ENCODE peak calls at places on chromosomes 13 and 19, in six cellular contexts. R is GM12878, U is K562, T is HCT116, N is H1, S is HepG2. X is an unnamed sample.

GRCh38 chr13:43304945-43305344 is 281.6 kb downstream of the DNAJC15 start:
- DNase-seq in R (no peak), U (no peak), T (no peak), N (no peak), S (no peak), X (no peak)

GRCh38 chr19:3801412-3802096 is 15.4 kb upstream of the MATK start:
- DNase-seq in R (no peak), U (peak; percentile 53), T (no peak), N (peak; percentile 81), S (no peak), X (peak; percentile 20)

GRCh38 chr13:30158774-30159445 is 148.4 kb downstream of the KATNAL1 start:
- DNase-seq in R (no peak), U (no peak), T (no peak), N (no peak), S (no peak), X (no peak)

GRCh38 chr19:52234406-52234805 is 35.0 kb upstream of the ZNF766 start:
- DNase-seq in R (no peak), U (no peak), T (no peak), N (no peak), S (no peak), X (no peak)

GRCh38 chr13:99689955-99690354 is 188.7 kb downstream of the TM9SF2 start:
- DNase-seq in R (no peak), U (no peak), T (no peak), N (no peak), S (no peak), X (no peak)

GRCh38 chr13:99495478-99496321 is 5.6 kb upstream of the TM9SF2 start:
- DNase-seq in R (no peak), U (no peak), T (no peak), N (no peak), S (peak; percentile 6), X (no peak)

GRCh38 chr13:45737571-45738002 is 35.5 kb downstream of the CBY2 start:
- DNase-seq in R (no peak), U (peak; percentile 34), T (peak; percentile 16), N (peak; percentile 71), S (no peak), X (peak; percentile 9)

GRCh38 chr13:26965976-26966375 is 205.4 kb upstream of the GPR12 start:
- DNase-seq in R (no peak), U (no peak), T (no peak), N (no peak), S (no peak), X (no peak)

GRCh38 chr19:47723573-47723923 is 10.3 kb downstream of the EHD2 start:
- DNase-seq in R (no peak), U (no peak), T (no peak), N (no peak), S (peak; percentile 63), X (no peak)

GRCh38 chr19:45558399-45558878 is 26.2 kb downstream of the OPA3 start:
- DNase-seq in R (no peak), U (peak; percentile 76), T (peak; percentile 81), N (peak; percentile 79), S (peak; percentile 73), X (peak; percentile 27)

GRCh38 chr19:41323430-41324125 is 13.6 kb downstream of the CCDC97 start:
- DNase-seq in R (no peak), U (peak; percentile 85), T (no peak), N (no peak), S (peak; percentile 87), X (peak; percentile 50)

GRCh38 chr13:111534646-111535461 is 214.4 kb downstream of the TEX29 start:
- DNase-seq in R (no peak), U (no peak), T (no peak), N (no peak), S (no peak), X (no peak)
- TF ChIP-seq ZNF274 in R (no peak), U (no peak), T (no peak), N (no peak), S (no peak), X (no peak)

GRCh38 chr19:55085923-55086715 is 10.4 kb downstream of the EPS8L1 start:
- DNase-seq in R (no peak), U (no peak), T (no peak), N (peak; percentile 69), S (no peak), X (no peak)

GRCh38 chr19:55088543-55089265 is 13.0 kb downstream of the EPS8L1 start:
- DNase-seq in R (no peak), U (peak; percentile 85), T (no peak), N (peak; percentile 99), S (peak; percentile 59), X (no peak)

GRCh38 chr19:55086730-55087541 is 11.3 kb downstream of the EPS8L1 start:
- DNase-seq in R (no peak), U (peak; percentile 26), T (no peak), N (peak; percentile 99), S (no peak), X (peak; percentile 87)

GRCh38 chr19:55088021-55088451 is 12.4 kb downstream of the EPS8L1 start:
- DNase-seq in R (no peak), U (no peak), T (no peak), N (no peak), S (no peak), X (no peak)

DNA sequence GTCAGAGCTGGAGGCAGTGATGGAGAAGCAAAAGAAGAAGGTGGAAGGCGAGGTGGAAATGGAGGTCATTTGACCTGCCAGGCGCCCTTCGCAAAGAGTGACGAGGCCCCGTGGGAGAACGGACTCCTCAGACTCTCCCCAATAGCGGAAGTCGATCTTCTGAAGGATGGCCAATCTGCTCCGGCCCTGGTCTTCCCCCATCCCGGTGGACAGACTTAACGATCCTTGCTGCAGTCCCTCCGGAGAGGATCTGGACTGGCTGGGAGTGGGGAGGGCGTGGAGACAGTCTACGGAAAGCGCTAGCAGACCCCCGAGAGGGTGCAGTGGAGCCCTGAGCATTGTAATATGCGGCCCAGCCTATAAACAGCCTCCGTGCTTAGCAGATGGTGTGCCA is 11.9 kb downstream of the EPS8L1 start:
- DNase-seq in R (no peak), U (no peak), T (no peak), N (no peak), S (no peak), X (no peak)
- H3K9ac ChIP-seq in R (no peak overlapping the region), U (no peak overlapping the region), T (no peak overlapping the region), N (no peak overlapping the region), S (no peak overlapping the region), X (peak overlapping the region; percentile 57)

GRCh38 chr19:33247441-33247819 is 21.8 kb upstream of the SLC7A10 start:
- DNase-seq in R (no peak), U (no peak), T (no peak), N (no peak), S (no peak), X (no peak)

GRCh38 chr19:33246729-33247440 is 21.2 kb upstream of the SLC7A10 start:
- DNase-seq in R (no peak), U (no peak), T (no peak), N (no peak), S (no peak), X (no peak)

GRCh38 chr19:33248104-33248503 is 22.5 kb upstream of the SLC7A10 start:
- DNase-seq in R (no peak), U (no peak), T (no peak), N (no peak), S (no peak), X (no peak)

GRCh38 chr19:33248553-33248953 is 22.9 kb upstream of the SLC7A10 start:
- DNase-seq in R (no peak), U (no peak), T (no peak), N (no peak), S (peak; percentile 71), X (no peak)

DNA sequence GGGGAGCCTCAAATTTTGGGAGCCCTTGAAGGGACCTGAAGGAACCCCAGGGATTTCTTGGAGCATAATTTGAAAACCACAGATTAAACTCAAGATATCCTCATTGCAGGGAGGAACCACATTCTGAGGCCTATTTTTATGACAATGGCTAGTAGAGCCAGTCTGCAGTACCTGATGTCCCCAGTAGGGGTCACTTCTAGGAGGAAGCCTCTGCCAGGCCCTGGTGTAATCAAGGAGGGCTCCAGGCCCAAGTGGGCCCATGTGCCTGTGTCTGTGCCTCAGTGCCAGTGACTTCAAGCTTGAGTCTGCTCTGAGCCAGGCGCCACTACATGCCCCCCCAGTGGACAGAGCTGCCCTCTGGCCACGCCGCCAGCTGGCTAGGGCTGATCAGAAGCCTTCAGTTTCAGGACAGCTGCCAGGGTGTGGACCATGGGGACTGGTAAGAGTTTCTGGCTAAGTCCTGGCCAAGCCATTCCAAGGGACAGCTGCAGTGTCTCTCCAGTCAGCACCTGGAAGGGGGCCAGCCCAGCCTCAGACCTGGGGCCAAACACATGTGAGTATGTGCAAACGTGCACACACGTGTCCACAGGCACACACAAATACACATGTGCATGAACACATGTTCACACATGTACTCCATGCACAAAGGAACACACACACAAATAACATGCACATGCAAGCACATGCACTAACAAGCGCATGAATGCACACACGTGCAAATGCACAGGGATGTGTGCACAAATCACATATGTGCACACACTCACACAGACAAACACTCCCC is 20.5 kb upstream of the SLC7A10 start:
- DNase-seq in R (no peak), U (peak; percentile 40), T (no peak), N (peak; percentile 73), S (no peak), X (no peak)
- TF ChIP-seq ZNF274 in R (no peak), U (no peak), T (no peak), N (no peak), S (no peak), X (no peak)

DNA sequence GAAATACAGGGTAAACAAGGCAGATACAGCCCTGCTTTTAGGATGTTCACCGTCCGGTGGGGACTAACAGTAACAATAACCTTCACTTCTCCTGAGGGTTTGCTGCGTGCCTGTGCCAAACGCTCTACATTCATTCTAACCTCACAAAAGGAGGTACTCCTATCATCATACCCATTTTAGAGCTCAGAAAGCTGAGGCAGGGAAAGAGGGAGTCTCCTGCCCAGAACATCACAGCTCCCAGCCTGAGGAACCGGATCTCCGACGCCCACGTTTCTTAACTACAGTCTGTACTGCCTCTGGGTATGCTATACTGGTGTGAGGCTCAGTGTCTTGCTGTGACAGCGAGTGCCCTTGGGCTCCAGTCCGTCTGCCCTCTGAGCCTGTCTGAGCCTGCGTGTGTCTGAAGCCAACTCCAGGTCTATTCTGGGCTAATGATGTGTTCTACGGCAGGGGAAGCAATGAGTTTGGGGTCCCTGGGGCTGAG is 5.1 kb downstream of the LIPE start:
- DNase-seq in R (no peak), U (no peak), T (no peak), N (no peak), S (no peak), X (no peak)
- H3K9ac ChIP-seq in R (peak overlapping the region; percentile 82), U (no peak overlapping the region), T (peak overlapping the region; percentile 69), N (no peak overlapping the region), S (no peak overlapping the region), X (no peak overlapping the region)

GRCh38 chr19:1396019-1396767 is 5.1 kb downstream of the GAMT start:
- DNase-seq in R (no peak), U (no peak), T (no peak), N (no peak), S (no peak), X (no peak)
- TF ChIP-seq ZNF274 in R (no peak), U (no peak), T (no peak), N (no peak), S (no peak), X (no peak)

DNA sequence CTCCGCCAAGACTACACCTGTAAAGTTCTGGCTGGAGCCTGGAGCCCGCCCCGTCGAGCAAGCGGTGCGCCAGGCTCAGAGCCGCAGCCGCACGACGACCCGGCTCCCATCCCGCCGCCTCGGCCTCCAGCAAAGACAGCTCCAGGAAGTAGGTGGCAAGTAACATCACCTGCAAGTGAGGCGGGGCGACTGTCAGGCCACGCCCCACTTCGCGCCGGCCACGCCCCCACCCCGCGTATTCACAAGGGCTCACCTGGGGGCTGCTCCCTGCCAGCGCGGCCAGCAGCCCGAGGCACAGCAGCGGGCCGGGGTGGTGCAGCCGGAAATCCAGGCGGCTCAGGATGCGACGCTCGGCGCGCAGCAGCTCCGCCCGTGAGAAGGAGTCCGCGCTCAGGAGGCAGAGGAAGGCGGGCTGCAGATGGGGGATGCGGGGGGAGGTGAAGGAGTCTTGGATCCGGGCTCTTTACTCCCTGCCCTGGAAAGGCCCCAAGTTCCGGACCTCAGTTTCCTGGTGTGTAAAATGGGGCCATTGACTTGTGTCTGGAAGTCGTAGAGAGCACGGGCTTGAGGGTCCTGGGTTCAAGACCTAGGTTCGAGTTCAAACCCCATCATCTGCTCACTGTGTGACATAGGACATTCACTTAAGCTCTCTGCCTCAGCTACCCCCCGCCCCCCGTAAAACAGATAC is 3.2 kb downstream of the CCNP start:
- DNase-seq in R (no peak), U (no peak), T (no peak), N (peak; percentile 89), S (no peak), X (no peak)
- H3K9ac ChIP-seq in R (no peak overlapping the region), U (no peak overlapping the region), T (peak overlapping the region; percentile 67), N (no peak overlapping the region), S (no peak overlapping the region), X (no peak overlapping the region)

X was measured in NT2/D1.